ENCODE peak calls at places on chromosomes 13 and 19, in four cellular contexts. J, E, U and M are unnamed samples. For H3K4me1, the result is how much of the 10 kb centered on the place peaks cover.

GRCh38 chr13:99614465-99614885 is 113.2 kb downstream of the TM9SF2 start:
- DNase-seq in J (no peak), E (no peak), U (no peak), M (peak)

GRCh38 chr13:43478178-43478577 is 308.6 kb downstream of the ENOX1 start:
- DNase-seq in J (no peak), E (no peak), U (no peak), M (no peak)

GRCh38 chr13:26961890-26962615 is 201.5 kb upstream of the GPR12 start:
- DNase-seq in J (no peak), E (no peak), U (no peak), M (no peak)

GRCh38 chr13:33931397-33931987 is 113.5 kb downstream of the RFC3 start:
- DNase-seq in J (peak), E (peak), U (peak), M (peak)

GRCh38 chr13:44096906-44097305 is 217.2 kb downstream of the LACC1 start:
- DNase-seq in J (no peak), E (no peak), U (no peak), M (no peak)

GRCh38 chr13:48594080-48594815 is 59.5 kb upstream of the CYSLTR2 start:
- DNase-seq in J (no peak), E (no peak), U (no peak), M (no peak)

GRCh38 chr19:55368701-55369563 is 1.3 kb downstream of the IL11 start:
- DNase-seq in J (peak), E (peak), U (peak), M (peak)

GRCh38 chr19:28519950-28520861 is 692.7 kb downstream of the UQCRFS1 start:
- DNase-seq in J (peak), E (no peak), U (no peak), M (no peak)

GRCh38 chr19:56076413-56076998 is 44.6 kb downstream of the ZNF787 start:
- DNase-seq in J (peak), E (peak), U (peak), M (peak)

GRCh38 chr19:1873524-1874473 is 10.4 kb upstream of the KLF16 start:
- DNase-seq in J (no peak), E (no peak), U (no peak), M (no peak)

GRCh38 chr19:52557231-52557995 is 12.7 kb upstream of the ZNF701 start:
- DNase-seq in J (no peak), E (no peak), U (no peak), M (no peak)

GRCh38 chr13:50422181-50423148 is 407.2 kb downstream of the KCNRG start:
- DNase-seq in J (no peak), E (no peak), U (no peak), M (no peak)
- H3K9ac ChIP-seq in J (no peak), E (no peak), U (no peak), M (no peak)

GRCh38 chr13:80336335-80336734 is 4.6 kb downstream of the SPRY2 start:
- DNase-seq in J (peak), E (peak), U (peak), M (peak)

GRCh38 chr13:80338781-80339577 is 1.9 kb downstream of the SPRY2 start:
- DNase-seq in J (peak), E (peak), U (peak), M (peak)

GRCh38 chr13:80337011-80337688 is 3.8 kb downstream of the SPRY2 start:
- DNase-seq in J (peak), E (no peak), U (peak), M (peak)

GRCh38 chr13:80339578-80339840 is 1.4 kb downstream of the SPRY2 start:
- DNase-seq in J (peak), E (no peak), U (no peak), M (no peak)

DNA sequence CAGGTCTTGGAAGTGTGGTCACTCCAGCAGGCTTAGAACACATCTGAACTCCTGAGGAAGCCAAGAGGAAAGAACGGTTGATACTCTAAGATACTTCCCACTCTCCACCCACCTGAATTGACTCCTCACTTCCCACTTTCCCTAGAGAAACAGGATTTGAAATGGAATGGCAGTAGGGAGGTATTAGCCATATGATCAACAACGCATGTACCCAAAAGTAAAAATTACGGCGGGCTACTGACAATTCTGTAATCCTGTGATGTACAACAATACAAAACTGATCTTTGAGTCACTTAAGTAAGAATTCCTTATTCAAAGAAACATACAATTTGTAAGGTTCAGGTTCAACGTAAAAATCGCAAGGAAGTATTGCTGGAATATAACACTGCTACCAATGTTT is 3.2 kb downstream of the SPRY2 start:
- DNase-seq in J (peak), E (no peak), U (peak), M (peak)
- H3K4me3 ChIP-seq in J (peak), E (peak), U (peak), M (peak)

GRCh38 chr13:24233351-24233901 is 72.9 kb downstream of the SPATA13 start:
- DNase-seq in J (peak), E (peak), U (peak), M (no peak)
- H3K4me1 ChIP-seq in J (under half), E (under half), U (under half), M (under half)

GRCh38 chr13:97226013-97226412 is 3.9 kb downstream of the MBNL2 start:
- DNase-seq in J (no peak), E (no peak), U (no peak), M (peak)

GRCh38 chr13:97224544-97225324 is 2.6 kb downstream of the MBNL2 start:
- DNase-seq in J (peak), E (peak), U (peak), M (peak)

GRCh38 chr13:97225533-97225932 is 3.4 kb downstream of the MBNL2 start:
- DNase-seq in J (no peak), E (no peak), U (no peak), M (peak)

GRCh38 chr13:97228850-97229521 is 6.9 kb downstream of the MBNL2 start:
- DNase-seq in J (peak), E (peak), U (no peak), M (no peak)

DNA sequence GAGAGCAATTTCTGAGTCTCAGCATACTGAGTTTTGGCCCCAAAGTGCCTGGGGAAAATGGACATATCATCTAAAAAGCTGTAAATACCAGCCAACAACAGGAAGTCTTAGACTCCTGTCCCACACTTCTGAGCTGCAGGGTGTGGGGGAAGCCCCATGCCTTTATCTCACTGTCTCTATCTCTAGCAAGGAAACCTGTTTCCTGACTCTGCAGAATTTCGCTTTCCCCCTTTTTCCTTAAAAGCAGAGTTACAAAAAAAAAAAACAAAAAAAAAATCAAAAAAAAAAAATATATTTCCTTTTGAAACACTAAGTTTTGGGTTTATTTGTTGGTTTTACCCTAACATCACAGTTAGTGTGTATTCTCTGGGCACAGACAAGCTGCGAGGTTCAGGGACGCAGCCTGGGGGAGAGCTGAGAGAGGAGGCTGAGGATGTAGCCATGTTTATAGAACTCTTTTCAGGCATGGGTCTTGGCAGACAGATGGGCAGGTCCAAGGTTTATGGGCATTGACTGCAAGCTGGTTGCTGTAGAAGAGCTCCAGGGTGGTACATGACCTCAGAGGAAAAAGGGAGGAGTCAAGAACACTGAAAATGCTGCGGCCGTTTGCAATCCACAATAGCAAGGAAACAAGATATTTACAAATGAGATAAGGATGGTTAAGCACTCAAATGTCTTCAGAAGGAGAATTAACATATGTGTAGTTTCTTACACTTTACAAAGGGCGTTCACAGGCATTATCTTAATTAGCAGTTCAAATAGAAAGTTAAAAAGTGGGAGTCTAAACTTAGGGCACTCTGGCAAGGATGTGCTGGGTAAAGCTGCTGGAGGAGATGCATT is 4.9 kb downstream of the MBNL2 start:
- DNase-seq in J (no peak), E (no peak), U (no peak), M (no peak)
- H3K9ac ChIP-seq in J (no peak), E (peak), U (peak), M (peak)

GRCh38 chr19:709196-709964 is 645 bp downstream of the PALM start:
- DNase-seq in J (no peak), E (no peak), U (peak), M (no peak)
- H3K4me3 ChIP-seq in J (peak), E (peak), U (peak), M (no peak)

GRCh38 chr19:10421240-10421948 is 1.1 kb downstream of the PDE4A start:
- DNase-seq in J (no peak), E (no peak), U (no peak), M (no peak)
- H3K4me1 ChIP-seq in J (under half), E (under half), U (under half), M (under half)

DNA sequence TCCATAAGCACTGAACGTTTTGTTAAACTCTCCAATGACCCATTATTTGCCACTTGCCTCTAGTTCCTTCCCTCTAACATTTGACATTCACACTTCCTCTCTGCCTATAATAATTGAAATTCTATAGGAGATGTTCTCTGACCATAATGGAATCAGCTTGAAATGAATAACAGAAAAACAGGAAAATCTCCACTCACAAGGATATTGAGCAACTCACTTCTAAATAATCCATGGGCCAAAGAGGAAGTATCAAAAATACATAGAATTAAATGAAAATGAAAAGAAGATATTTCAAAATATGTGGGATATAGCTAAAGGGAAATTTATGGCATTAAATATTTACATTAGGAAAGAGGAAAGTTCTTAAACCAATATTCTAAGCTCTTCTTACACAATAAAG is 3.4 kb upstream of the FCGBP start:
- DNase-seq in J (no peak), E (no peak), U (no peak), M (no peak)
- H3K9ac ChIP-seq in J (no peak), E (no peak), U (no peak), M (no peak)

GRCh38 chr13:109773786-109774185 is 12.6 kb downstream of the IRS2 start:
- DNase-seq in J (no peak), E (no peak), U (no peak), M (no peak)
- H3K4me3 ChIP-seq in J (no peak), E (no peak), U (no peak), M (no peak)

DNA sequence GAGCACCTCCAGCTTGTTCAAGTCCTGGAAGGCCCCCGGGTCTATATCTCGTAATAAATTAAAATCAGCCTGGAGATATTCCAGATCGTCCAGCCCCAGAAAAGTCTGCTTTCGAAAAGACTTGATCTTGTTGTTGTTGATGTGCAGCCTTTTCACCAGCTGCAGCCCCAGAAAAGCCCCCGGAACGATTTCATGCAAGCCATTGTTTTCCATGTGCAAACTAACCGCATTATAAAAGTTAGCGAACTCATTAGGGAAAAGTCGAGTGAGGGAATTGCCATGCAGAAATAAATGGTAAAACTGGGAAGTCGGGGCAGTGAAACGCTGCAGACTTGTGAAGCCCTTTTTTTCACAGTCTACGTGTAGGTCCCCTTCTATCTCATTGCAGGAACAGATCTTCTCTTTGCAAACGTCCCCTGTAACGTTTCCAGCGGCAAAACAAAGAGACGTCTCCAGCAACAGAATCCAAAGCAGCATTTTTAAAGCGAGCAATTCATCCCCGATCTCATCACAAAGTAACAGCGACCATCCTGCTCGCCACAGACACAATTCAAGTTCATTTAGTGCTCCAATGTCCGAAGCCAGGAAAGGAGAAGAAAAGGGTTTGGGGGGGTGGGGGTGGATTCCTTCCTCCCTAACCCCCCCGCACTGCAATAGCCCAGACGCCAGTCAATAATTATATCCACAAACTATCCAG is 1.1 kb downstream of the SLITRK1 start:
- DNase-seq in J (no peak), E (no peak), U (peak), M (no peak)
- H3K4me1 ChIP-seq in J (under half), E (under half), U (under half), M (under half)

GRCh38 chr19:751501-752341 is 809 bp downstream of the MISP start:
- DNase-seq in J (peak), E (peak), U (peak), M (peak)
- H3K9ac ChIP-seq in J (peak), E (peak), U (peak), M (peak)